ENCODE peak calls at places on chromosomes 5 and 9, in four cellular contexts. One of them, this sample, is unnamed.

GRCh38 chr5:61735531-61735930 is 403.5 kb downstream of the ZSWIM6 start:
- DNase-seq in HepG2: no peak
- DNase-seq in K562: no peak
- DNase-seq in GM12878: no peak
- DNase-seq in this sample: no peak

GRCh38 chr5:89613222-89613956 is 730.4 kb upstream of the MEF2C start:
- DNase-seq in HepG2: no peak
- DNase-seq in K562: no peak
- DNase-seq in GM12878: peak
- DNase-seq in this sample: no peak

GRCh38 chr5:173778784-173779304 is 109.3 kb upstream of the CPEB4 start:
- DNase-seq in HepG2: no peak
- DNase-seq in K562: peak
- DNase-seq in GM12878: no peak
- DNase-seq in this sample: no peak

GRCh38 chr9:131469951-131470350 is 32.8 kb upstream of the POMT1 start:
- DNase-seq in HepG2: no peak
- DNase-seq in K562: no peak
- DNase-seq in GM12878: no peak
- DNase-seq in this sample: no peak

GRCh38 chr5:180632768-180633167 is 16.6 kb downstream of the FLT4 start:
- DNase-seq in HepG2: no peak
- DNase-seq in K562: no peak
- DNase-seq in GM12878: no peak
- DNase-seq in this sample: no peak

GRCh38 chr9:35937227-35937626 is 20.7 kb downstream of the OR2S2 start:
- DNase-seq in HepG2: no peak
- DNase-seq in K562: no peak
- DNase-seq in GM12878: no peak
- DNase-seq in this sample: no peak

GRCh38 chr5:136133416-136134383 is 1.1 kb downstream of the SMAD5 start:
- DNase-seq in HepG2: peak
- DNase-seq in K562: peak
- DNase-seq in GM12878: no peak
- DNase-seq in this sample: peak

GRCh38 chr9:98134702-98135557 is 15.9 kb upstream of the TRIM14 start:
- DNase-seq in HepG2: no peak
- DNase-seq in K562: no peak
- DNase-seq in GM12878: no peak
- DNase-seq in this sample: no peak

GRCh38 chr9:115000217-115000639 is 69.8 kb upstream of the TNFSF8 start:
- DNase-seq in HepG2: no peak
- DNase-seq in K562: no peak
- DNase-seq in GM12878: no peak
- DNase-seq in this sample: no peak

GRCh38 chr9:100595391-100596199 is 17.7 kb downstream of the CAVIN4 start:
- DNase-seq in HepG2: peak
- DNase-seq in K562: peak
- DNase-seq in GM12878: no peak
- DNase-seq in this sample: peak
- TF ChIP-seq ZBTB33 in HepG2: no peak
- TF ChIP-seq ZBTB33 in K562: no peak
- TF ChIP-seq ZBTB33 in GM12878: no peak
- TF ChIP-seq ZBTB33 in this sample: no peak

DNA sequence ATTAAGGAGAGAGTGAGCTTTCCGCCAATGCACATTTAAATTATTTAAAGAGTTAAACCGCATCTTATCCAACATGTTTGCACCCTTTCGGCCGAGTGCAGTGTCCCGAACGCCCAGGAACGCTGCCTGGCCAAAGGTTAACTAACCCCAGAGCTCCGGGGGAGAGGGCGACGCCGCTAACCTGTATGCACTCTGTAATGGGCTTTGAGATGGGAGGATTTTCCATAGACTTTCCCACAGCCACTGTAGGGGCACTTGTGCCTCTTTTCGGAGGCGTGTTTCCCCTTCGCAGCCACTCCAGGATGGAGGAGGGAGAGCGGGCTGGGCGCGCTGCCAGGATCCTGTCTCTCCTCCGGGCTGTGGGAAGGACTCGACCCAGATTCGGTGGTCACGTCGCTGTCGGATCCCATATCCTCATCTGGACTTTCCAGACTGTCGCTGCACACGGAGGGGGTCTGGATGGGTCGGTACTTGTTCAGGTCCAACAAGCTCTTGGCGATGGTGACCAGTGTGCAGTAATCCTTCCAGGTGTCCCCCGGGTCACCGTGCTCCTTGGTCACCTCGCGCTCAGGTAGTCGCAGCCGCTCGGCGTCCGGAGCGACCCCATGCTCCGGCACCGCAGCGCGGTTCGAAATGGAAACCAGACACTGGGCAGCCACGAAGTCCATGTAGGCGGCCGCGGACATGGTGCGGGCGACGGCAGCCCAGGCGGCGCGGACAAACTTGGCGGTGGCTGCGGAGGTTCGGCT is 1.6 kb downstream of the KLF9 start:
- DNase-seq in HepG2: peak
- DNase-seq in K562: peak
- DNase-seq in GM12878: no peak
- DNase-seq in this sample: peak
- TF ChIP-seq EP300 in HepG2: no peak
- TF ChIP-seq EP300 in K562: no peak
- TF ChIP-seq EP300 in GM12878: no peak
- TF ChIP-seq EP300 in this sample: no peak

GRCh38 chr5:128019391-128019790 is 64.2 kb upstream of the SLC12A2 start:
- DNase-seq in HepG2: no peak
- DNase-seq in K562: no peak
- DNase-seq in GM12878: no peak
- DNase-seq in this sample: no peak

GRCh38 chr5:128015478-128015877 is 68.1 kb upstream of the SLC12A2 start:
- DNase-seq in HepG2: no peak
- DNase-seq in K562: no peak
- DNase-seq in GM12878: no peak
- DNase-seq in this sample: no peak

GRCh38 chr5:128020012-128020411 is 63.6 kb upstream of the SLC12A2 start:
- DNase-seq in HepG2: no peak
- DNase-seq in K562: no peak
- DNase-seq in GM12878: no peak
- DNase-seq in this sample: no peak

GRCh38 chr5:128015978-128016377 is 67.6 kb upstream of the SLC12A2 start:
- DNase-seq in HepG2: no peak
- DNase-seq in K562: no peak
- DNase-seq in GM12878: no peak
- DNase-seq in this sample: no peak

DNA sequence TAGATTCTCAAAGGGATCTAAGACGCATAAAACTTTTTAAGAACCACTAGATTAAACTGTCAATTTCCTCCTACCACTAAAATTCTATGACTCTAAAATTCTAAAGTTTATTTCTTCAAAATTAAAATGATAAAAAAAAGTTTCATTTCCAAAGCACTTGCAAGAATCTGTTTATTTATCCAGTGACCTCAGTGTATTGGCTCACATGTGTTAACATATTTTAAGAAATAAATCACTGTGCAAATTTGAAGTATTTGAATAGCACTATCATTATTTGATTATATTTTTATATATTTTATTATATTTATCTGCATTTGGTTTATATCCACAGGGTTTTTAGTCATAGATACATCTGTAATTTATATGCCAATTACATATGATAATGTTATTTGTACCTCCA is 62.2 kb upstream of the SLC12A2 start:
- DNase-seq in HepG2: no peak
- DNase-seq in K562: no peak
- DNase-seq in GM12878: no peak
- DNase-seq in this sample: no peak
- TF ChIP-seq ZBTB33 in HepG2: no peak
- TF ChIP-seq ZBTB33 in K562: no peak
- TF ChIP-seq ZBTB33 in GM12878: no peak
- TF ChIP-seq ZBTB33 in this sample: no peak

GRCh38 chr5:108119123-108119522 is 262.8 kb downstream of the FBXL17 start:
- DNase-seq in HepG2: no peak
- DNase-seq in K562: no peak
- DNase-seq in GM12878: no peak
- DNase-seq in this sample: no peak
- TF ChIP-seq EP300 in HepG2: no peak
- TF ChIP-seq EP300 in K562: no peak
- TF ChIP-seq EP300 in GM12878: no peak
- TF ChIP-seq EP300 in this sample: no peak

DNA sequence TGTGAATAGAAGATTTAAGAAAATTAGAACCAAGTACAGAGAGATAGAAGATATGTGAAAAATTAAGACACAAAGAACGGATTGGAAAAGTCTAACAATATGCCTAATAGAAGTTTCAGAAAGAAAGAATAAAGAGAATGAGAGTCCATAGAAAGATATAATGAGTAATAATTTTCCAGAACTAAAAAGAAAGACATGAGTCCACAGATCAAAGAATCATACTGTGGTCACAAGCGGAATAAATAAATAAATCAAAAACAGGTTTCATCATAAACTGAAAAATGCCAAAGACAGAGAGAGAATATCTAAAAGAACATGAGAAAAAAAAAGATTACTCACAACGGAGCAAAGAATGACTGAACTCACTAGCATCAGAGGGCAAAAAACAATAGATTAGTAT is 32.9 kb downstream of the FEM1C start:
- DNase-seq in HepG2: no peak
- DNase-seq in K562: no peak
- DNase-seq in GM12878: no peak
- DNase-seq in this sample: no peak
- TF ChIP-seq ZBTB33 in HepG2: no peak
- TF ChIP-seq ZBTB33 in K562: no peak
- TF ChIP-seq ZBTB33 in GM12878: no peak
- TF ChIP-seq ZBTB33 in this sample: no peak

GRCh38 chr9:104993291-104993963 is 65.5 kb upstream of the ABCA1 start:
- DNase-seq in HepG2: peak
- DNase-seq in K562: no peak
- DNase-seq in GM12878: no peak
- DNase-seq in this sample: no peak
- TF ChIP-seq EP300 in HepG2: no peak
- TF ChIP-seq EP300 in K562: no peak
- TF ChIP-seq EP300 in GM12878: no peak
- TF ChIP-seq EP300 in this sample: no peak

GRCh38 chr5:78506296-78507049 is 142.1 kb downstream of the LHFPL2 start:
- DNase-seq in HepG2: no peak
- DNase-seq in K562: no peak
- DNase-seq in GM12878: no peak
- DNase-seq in this sample: peak
- TF ChIP-seq ZBTB33 in HepG2: no peak
- TF ChIP-seq ZBTB33 in K562: no peak
- TF ChIP-seq ZBTB33 in GM12878: no peak
- TF ChIP-seq ZBTB33 in this sample: no peak

GRCh38 chr9:4792572-4793411 is at the start of gene RCL1:
- DNase-seq in HepG2: peak
- DNase-seq in K562: peak
- DNase-seq in GM12878: peak
- DNase-seq in this sample: peak
- TF ChIP-seq EP300 in HepG2: peak
- TF ChIP-seq EP300 in K562: no peak
- TF ChIP-seq EP300 in GM12878: no peak
- TF ChIP-seq EP300 in this sample: no peak

GRCh38 chr5:142134333-142135010 is 25.9 kb downstream of the NDFIP1 start:
- DNase-seq in HepG2: no peak
- DNase-seq in K562: no peak
- DNase-seq in GM12878: no peak
- DNase-seq in this sample: no peak
- TF ChIP-seq ZBTB33 in HepG2: no peak
- TF ChIP-seq ZBTB33 in K562: no peak
- TF ChIP-seq ZBTB33 in GM12878: no peak
- TF ChIP-seq ZBTB33 in this sample: no peak

This sample was measured in SK-N-SH.